ENCODE peak calls at places on chromosomes 7 and 10, in four cellular contexts. One of them, this sample, is unnamed.

GRCh38 chr10:48215148-48215982 is 59.1 kb downstream of the FRMPD2 start:
- DNase-seq in GM12878: peak
- DNase-seq in K562: peak
- DNase-seq in HepG2: peak
- DNase-seq in this sample: peak

GRCh38 chr7:129193892-129194291 is 5.5 kb downstream of the SMO start:
- DNase-seq in K562: no peak
- DNase-seq in HepG2: no peak
- DNase-seq in GM12878: no peak
- DNase-seq in this sample: no peak

GRCh38 chr10:36254191-36254590 is 612.1 kb upstream of the FZD8 start:
- DNase-seq in GM12878: no peak
- DNase-seq in K562: no peak
- DNase-seq in HepG2: no peak
- DNase-seq in this sample: peak

GRCh38 chr7:116525913-116526857 is 1.3 kb downstream of the CAV1 start:
- DNase-seq in HepG2: no peak
- DNase-seq in K562: peak
- DNase-seq in GM12878: no peak
- DNase-seq in this sample: peak

GRCh38 chr10:58158806-58159205 is 108.9 kb downstream of the IPMK start:
- DNase-seq in HepG2: no peak
- DNase-seq in K562: no peak
- DNase-seq in GM12878: no peak
- DNase-seq in this sample: no peak

GRCh38 chr7:101486764-101487458 is 124.2 kb downstream of the COL26A1 start:
- DNase-seq in GM12878: no peak
- DNase-seq in HepG2: no peak
- DNase-seq in K562: no peak
- DNase-seq in this sample: no peak

GRCh38 chr10:113045155-113046055 is 95.4 kb downstream of the TCF7L2 start:
- DNase-seq in K562: no peak
- DNase-seq in GM12878: no peak
- DNase-seq in HepG2: no peak
- DNase-seq in this sample: peak

GRCh38 chr7:80330434-80330833 is 181.4 kb downstream of the GNAT3 start:
- DNase-seq in GM12878: no peak
- DNase-seq in K562: no peak
- DNase-seq in HepG2: no peak
- DNase-seq in this sample: no peak

GRCh38 chr10:35834916-35835499 is 192.9 kb upstream of the FZD8 start:
- DNase-seq in GM12878: no peak
- DNase-seq in HepG2: no peak
- DNase-seq in K562: no peak
- DNase-seq in this sample: no peak

GRCh38 chr7:105691029-105691691 is 109.9 kb upstream of the EFCAB10 start:
- DNase-seq in GM12878: no peak
- DNase-seq in K562: no peak
- DNase-seq in HepG2: no peak
- DNase-seq in this sample: peak

GRCh38 chr7:74722045-74722603 is 51.7 kb upstream of the NCF1 start:
- DNase-seq in K562: no peak
- DNase-seq in HepG2: no peak
- DNase-seq in GM12878: no peak
- DNase-seq in this sample: no peak
- TF ChIP-seq MAX in K562: no peak
- TF ChIP-seq MAX in HepG2: no peak
- TF ChIP-seq MAX in GM12878: no peak
- TF ChIP-seq MAX in this sample: no peak

GRCh38 chr7:25105911-25106310 is 19.1 kb downstream of the CYCS start:
- DNase-seq in HepG2: no peak
- DNase-seq in K562: peak
- DNase-seq in GM12878: no peak
- DNase-seq in this sample: no peak
- H2AFZ ChIP-seq in HepG2: no peak
- H2AFZ ChIP-seq in K562: no peak
- H2AFZ ChIP-seq in GM12878: no peak
- H2AFZ ChIP-seq in this sample: no peak

GRCh38 chr7:117894037-117894436 is 20.8 kb upstream of the CTTNBP2 start:
- DNase-seq in K562: no peak
- DNase-seq in HepG2: no peak
- DNase-seq in GM12878: no peak
- DNase-seq in this sample: no peak

GRCh38 chr7:117892821-117893220 is 19.6 kb upstream of the CTTNBP2 start:
- DNase-seq in K562: no peak
- DNase-seq in HepG2: no peak
- DNase-seq in GM12878: no peak
- DNase-seq in this sample: no peak

GRCh38 chr7:117901089-117901797 is 28.0 kb upstream of the CTTNBP2 start:
- DNase-seq in K562: no peak
- DNase-seq in GM12878: no peak
- DNase-seq in HepG2: no peak
- DNase-seq in this sample: no peak

GRCh38 chr7:117895271-117895670 is 22.0 kb upstream of the CTTNBP2 start:
- DNase-seq in HepG2: no peak
- DNase-seq in K562: no peak
- DNase-seq in GM12878: no peak
- DNase-seq in this sample: no peak

DNA sequence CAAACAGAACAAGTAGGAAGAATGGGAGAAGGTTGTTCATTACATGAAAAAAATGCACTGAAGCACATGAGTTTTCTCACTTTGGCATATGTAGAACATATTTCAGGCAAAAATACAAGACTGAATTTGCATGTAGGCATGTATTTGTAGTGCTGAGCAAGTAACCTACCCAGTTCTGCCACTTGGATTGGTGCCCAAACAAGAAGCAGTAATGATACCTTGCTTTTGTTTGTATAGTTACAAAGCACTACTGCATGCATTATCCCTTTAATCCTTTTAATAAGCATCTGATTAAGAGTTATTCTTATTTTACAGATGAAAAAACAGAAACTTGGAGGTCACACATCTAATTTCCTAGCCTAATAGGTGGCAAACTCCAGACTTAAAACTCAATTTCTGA is 23.1 kb upstream of the CTTNBP2 start:
- DNase-seq in HepG2: no peak
- DNase-seq in GM12878: no peak
- DNase-seq in K562: no peak
- DNase-seq in this sample: no peak
- TF ChIP-seq MYC in HepG2: no peak
- TF ChIP-seq MYC in GM12878: no peak
- TF ChIP-seq MYC in K562: no peak
- TF ChIP-seq MYC in this sample: no peak

DNA sequence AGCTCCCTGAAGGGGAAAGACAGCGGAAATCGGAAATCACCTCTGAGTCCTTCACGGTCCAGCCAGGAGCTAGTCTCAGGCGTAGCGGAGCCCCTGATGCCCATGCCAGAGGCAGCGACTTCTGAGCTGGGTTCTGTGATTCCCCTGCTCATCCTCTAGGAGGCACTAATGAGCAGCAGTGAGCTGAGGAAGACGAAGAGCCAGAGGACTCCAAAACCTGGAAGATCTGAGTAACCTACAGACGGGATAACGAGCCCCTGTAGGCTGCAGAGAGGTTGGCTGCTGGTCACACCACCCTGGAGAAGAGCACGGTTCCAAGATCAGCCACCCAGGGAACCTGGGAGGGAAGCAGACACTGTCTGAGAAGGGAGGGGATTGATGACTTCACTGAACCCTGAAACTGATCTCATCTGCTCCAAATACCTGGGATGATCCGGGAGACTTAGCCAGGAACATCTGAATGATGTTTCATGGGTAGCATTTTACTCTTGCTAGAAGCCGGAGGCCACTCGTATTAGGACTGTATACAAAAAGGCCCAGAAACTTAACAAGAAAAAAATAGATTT is 304.1 kb downstream of the PAXIP1 start:
- DNase-seq in HepG2: peak
- DNase-seq in K562: peak
- DNase-seq in GM12878: no peak
- DNase-seq in this sample: no peak
- TF ChIP-seq MAX in HepG2: no peak
- TF ChIP-seq MAX in K562: no peak
- TF ChIP-seq MAX in GM12878: no peak
- TF ChIP-seq MAX in this sample: no peak

This sample was measured in endothelial cell of umbilical vein.